ENCODE peak calls at places on chromosomes 12 and 14, in six cellular contexts. E is H7; S is CD8-positive, alpha-beta memory T cell; D is activated T-helper 1 cell treated with anti-CD3 and anti-CD28 coated beads, Interleukin-12 subunit alpha, Interleukin-12 subunit beta, Interleukin-2, Interleukin-4 antibody, amounts not matched to agents 30 ng/mL and 10 ng/mL and 1 ng/mL, durations not matched to agents 14 hours and 24 hours and 36 hours; B is EL; O is Panc1. K is an unnamed sample.

GRCh38 chr14:93326196-93326595 is 6.6 kb downstream of the BTBD7 start:
- DNase-seq in E (no peak), S (no peak), D (no peak), B (no peak), O (no peak), K (no peak)

GRCh38 chr12:54879132-54879531 is 24.8 kb downstream of the MUCL1 start:
- DNase-seq in E (no peak), S (no peak), D (no peak), B (peak), O (no peak), K (peak)

GRCh38 chr14:102568115-102568614 is 24.3 kb upstream of the RCOR1 start:
- DNase-seq in E (peak), S (peak), D (peak), B (no peak), O (no peak), K (no peak)

GRCh38 chr12:125092872-125093680 is 27.8 kb downstream of the AACS start:
- DNase-seq in E (peak), S (no peak), D (no peak), B (no peak), O (no peak), K (peak)

GRCh38 chr12:24015771-24016170 is 66.3 kb upstream of the SOX5 start:
- DNase-seq in E (no peak), S (no peak), D (no peak), B (no peak), O (no peak), K (no peak)

GRCh38 chr12:121805800-121806555 is 2.2 kb downstream of the SETD1B start:
- DNase-seq in E (no peak), S (peak), D (no peak), B (peak), O (no peak), K (no peak)

GRCh38 chr12:109820921-109821381 is 12.2 kb downstream of the TRPV4 start:
- DNase-seq in E (no peak), S (no peak), D (no peak), B (no peak), O (no peak), K (no peak)

GRCh38 chr14:92993302-92993701 is 70.4 kb downstream of the CHGA start:
- DNase-seq in E (no peak), S (no peak), D (no peak), B (no peak), O (no peak), K (peak)

GRCh38 chr14:99729991-99730875 is 46.1 kb downstream of the CYP46A1 start:
- DNase-seq in E (peak), S (peak), D (peak), B (peak), O (no peak), K (no peak)

GRCh38 chr14:34222867-34223266 is 239.2 kb downstream of the SPTSSA start:
- DNase-seq in E (no peak), S (no peak), D (no peak), B (no peak), O (no peak), K (no peak)

GRCh38 chr12:106074706-106075392 is 63.9 kb downstream of the NUAK1 start:
- DNase-seq in E (no peak), S (no peak), D (no peak), B (peak), O (no peak), K (peak)

GRCh38 chr12:57166971-57167371 is 19.6 kb upstream of the LRP1-AS start:
- DNase-seq in E (no peak), S (no peak), D (no peak), B (peak), O (peak), K (peak)

GRCh38 chr12:12194206-12194605 is 72.6 kb downstream of the LRP6 start:
- DNase-seq in E (no peak), S (no peak), D (no peak), B (peak), O (no peak), K (peak)

GRCh38 chr12:22866406-22866805 is 241.4 kb downstream of the ETNK1 start:
- DNase-seq in E (no peak), S (no peak), D (no peak), B (no peak), O (no peak), K (no peak)

GRCh38 chr12:2844786-2845185 is 10.0 kb upstream of the NRIP2 start:
- DNase-seq in E (no peak), S (no peak), D (no peak), B (peak), O (no peak), K (no peak)

GRCh38 chr12:87200289-87200979 is 828.8 kb downstream of the C12orf50 start:
- DNase-seq in E (no peak), S (no peak), D (no peak), B (no peak), O (no peak), K (no peak)

GRCh38 chr12:30980886-30981662 is 54.5 kb downstream of the TSPAN11 start:
- DNase-seq in E (no peak), S (no peak), D (no peak), B (no peak), O (no peak), K (no peak)

GRCh38 chr12:107109726-107110518 is 16.6 kb upstream of the CRY1 start:
- DNase-seq in E (no peak), S (no peak), D (no peak), B (no peak), O (no peak), K (no peak)

GRCh38 chr14:32925439-32925838 is 13.2 kb upstream of the NPAS3 start:
- DNase-seq in E (no peak), S (no peak), D (no peak), B (no peak), O (no peak), K (no peak)

GRCh38 chr12:9344540-9344939 is 136.3 kb upstream of the PZP start:
- DNase-seq in E (no peak), S (no peak), D (no peak), B (no peak), O (no peak), K (peak)

GRCh38 chr12:96425973-96426372 is 25.7 kb upstream of the CDK17 start:
- DNase-seq in E (no peak), S (no peak), D (no peak), B (peak), O (no peak), K (peak)

GRCh38 chr12:26287666-26288408 is 92.5 kb downstream of the SSPN start:
- DNase-seq in E (no peak), S (no peak), D (no peak), B (no peak), O (no peak), K (peak)

GRCh38 chr12:79424109-79424721 is 266.5 kb downstream of the PAWR start:
- DNase-seq in E (no peak), S (no peak), D (no peak), B (peak), O (peak), K (peak)

GRCh38 chr14:77882098-77882497 is 82.2 kb downstream of the ADCK1 start:
- DNase-seq in E (no peak), S (no peak), D (no peak), B (no peak), O (no peak), K (no peak)

GRCh38 chr12:132511516-132512196 is 21.7 kb downstream of the FBRSL1 start:
- DNase-seq in E (no peak), S (no peak), D (no peak), B (no peak), O (no peak), K (no peak)

GRCh38 chr12:95146767-95147166 is 70.5 kb downstream of the FGD6 start:
- DNase-seq in E (no peak), S (no peak), D (no peak), B (peak), O (no peak), K (no peak)

GRCh38 chr14:44530482-44530881 is 23.4 kb upstream of the FSCB start:
- DNase-seq in E (no peak), S (no peak), D (no peak), B (no peak), O (no peak), K (no peak)

K was measured in iris pigment epithelial cell.